ENCODE peak calls at places on chromosomes 13 and 19, in four cellular contexts. One of them, this sample, is unnamed.

GRCh38 chr13:40666905-40667621 is 622 bp upstream of the FOXO1 start:
- DNase-seq in IMR-90: no peak
- DNase-seq in mesendoderm: peak; percentile 78
- DNase-seq in H1: peak; percentile 67
- DNase-seq in this sample: no peak

GRCh38 chr13:38863536-38863935 is 127.1 kb downstream of the STOML3 start:
- DNase-seq in IMR-90: no peak
- DNase-seq in mesendoderm: no peak
- DNase-seq in H1: no peak
- DNase-seq in this sample: no peak

GRCh38 chr13:100019780-100020356 is 38.3 kb downstream of the ZIC2 start:
- DNase-seq in IMR-90: no peak
- DNase-seq in H1: peak; percentile 54
- DNase-seq in mesendoderm: no peak
- DNase-seq in this sample: peak; percentile 61

GRCh38 chr13:94033830-94034642 is 445.4 kb downstream of the DCT start:
- DNase-seq in H1: no peak
- DNase-seq in IMR-90: peak; percentile 3
- DNase-seq in mesendoderm: no peak
- DNase-seq in this sample: no peak

GRCh38 chr19:49098795-49099194 is 13.5 kb downstream of the SNRNP70 start:
- DNase-seq in IMR-90: no peak
- DNase-seq in mesendoderm: no peak
- DNase-seq in H1: no peak
- DNase-seq in this sample: no peak

GRCh38 chr19:38727868-38728660 is 16.2 kb downstream of the CAPN12 start:
- DNase-seq in IMR-90: no peak
- DNase-seq in H1: no peak
- DNase-seq in mesendoderm: peak; percentile 56
- DNase-seq in this sample: no peak

GRCh38 chr19:19457691-19458090 is 52.2 kb downstream of the GATAD2A start:
- DNase-seq in H1: no peak
- DNase-seq in IMR-90: no peak
- DNase-seq in mesendoderm: no peak
- DNase-seq in this sample: no peak

GRCh38 chr19:29764322-29764721 is 47.5 kb upstream of the CCNE1 start:
- DNase-seq in H1: no peak
- DNase-seq in IMR-90: no peak
- DNase-seq in mesendoderm: no peak
- DNase-seq in this sample: no peak

GRCh38 chr13:79282976-79283375 is 123.1 kb downstream of the RBM26 start:
- DNase-seq in IMR-90: no peak
- DNase-seq in mesendoderm: no peak
- DNase-seq in H1: no peak
- DNase-seq in this sample: no peak

GRCh38 chr19:41901707-41902360 is 18.9 kb downstream of the ARHGEF1 start:
- DNase-seq in H1: no peak
- DNase-seq in mesendoderm: no peak
- DNase-seq in IMR-90: no peak
- DNase-seq in this sample: no peak

GRCh38 chr19:38736036-38736412 is 8.2 kb downstream of the CAPN12 start:
- DNase-seq in H1: peak; percentile 77
- DNase-seq in IMR-90: no peak
- DNase-seq in mesendoderm: peak; percentile 61
- DNase-seq in this sample: peak; percentile 68

GRCh38 chr13:29140277-29140676 is 320.1 kb downstream of the MTUS2 start:
- DNase-seq in H1: no peak
- DNase-seq in mesendoderm: peak; percentile 60
- DNase-seq in IMR-90: no peak
- DNase-seq in this sample: no peak

GRCh38 chr13:29136341-29136740 is 316.2 kb downstream of the MTUS2 start:
- DNase-seq in mesendoderm: no peak
- DNase-seq in H1: no peak
- DNase-seq in IMR-90: no peak
- DNase-seq in this sample: no peak

GRCh38 chr13:29137016-29137415 is 316.9 kb downstream of the MTUS2 start:
- DNase-seq in IMR-90: no peak
- DNase-seq in mesendoderm: no peak
- DNase-seq in H1: no peak
- DNase-seq in this sample: no peak

GRCh38 chr13:29143864-29144263 is 323.7 kb downstream of the MTUS2 start:
- DNase-seq in mesendoderm: no peak
- DNase-seq in IMR-90: no peak
- DNase-seq in H1: no peak
- DNase-seq in this sample: no peak

GRCh38 chr13:29137995-29138394 is 317.9 kb downstream of the MTUS2 start:
- DNase-seq in IMR-90: no peak
- DNase-seq in mesendoderm: peak; percentile 65
- DNase-seq in H1: no peak
- DNase-seq in this sample: no peak
- H3K56ac ChIP-seq in IMR-90: no peak overlapping the region
- H3K56ac ChIP-seq in mesendoderm: no peak overlapping the region
- H3K56ac ChIP-seq in H1: no peak overlapping the region
- H3K56ac ChIP-seq in this sample: no peak overlapping the region

DNA sequence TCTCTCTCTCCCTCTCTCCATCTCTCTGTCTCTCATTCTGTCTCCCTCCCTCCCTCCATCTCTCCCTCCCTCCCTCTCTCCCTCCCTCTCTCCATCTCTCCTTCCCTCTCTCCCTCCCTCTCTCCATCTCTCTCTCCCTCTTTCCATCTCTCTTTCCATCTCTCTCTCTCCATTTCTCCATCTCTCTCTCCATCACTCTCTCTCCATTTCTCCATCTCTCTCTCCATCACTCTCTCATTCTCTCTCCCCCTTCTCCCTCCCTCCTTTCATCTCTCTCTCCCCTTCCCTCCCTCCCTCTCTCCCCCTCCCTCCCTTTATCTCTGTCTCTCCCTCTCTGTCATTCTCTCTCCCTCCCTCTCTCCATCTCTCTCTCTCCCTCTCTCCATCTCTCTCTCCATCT is 55.7 kb upstream of the NFIC start:
- DNase-seq in mesendoderm: no peak
- DNase-seq in IMR-90: no peak
- DNase-seq in H1: no peak
- DNase-seq in this sample: no peak
- H2BK5ac ChIP-seq in mesendoderm: no peak overlapping the region
- H2BK5ac ChIP-seq in IMR-90: no peak overlapping the region
- H2BK5ac ChIP-seq in H1: no peak overlapping the region
- H2BK5ac ChIP-seq in this sample: no peak overlapping the region

DNA sequence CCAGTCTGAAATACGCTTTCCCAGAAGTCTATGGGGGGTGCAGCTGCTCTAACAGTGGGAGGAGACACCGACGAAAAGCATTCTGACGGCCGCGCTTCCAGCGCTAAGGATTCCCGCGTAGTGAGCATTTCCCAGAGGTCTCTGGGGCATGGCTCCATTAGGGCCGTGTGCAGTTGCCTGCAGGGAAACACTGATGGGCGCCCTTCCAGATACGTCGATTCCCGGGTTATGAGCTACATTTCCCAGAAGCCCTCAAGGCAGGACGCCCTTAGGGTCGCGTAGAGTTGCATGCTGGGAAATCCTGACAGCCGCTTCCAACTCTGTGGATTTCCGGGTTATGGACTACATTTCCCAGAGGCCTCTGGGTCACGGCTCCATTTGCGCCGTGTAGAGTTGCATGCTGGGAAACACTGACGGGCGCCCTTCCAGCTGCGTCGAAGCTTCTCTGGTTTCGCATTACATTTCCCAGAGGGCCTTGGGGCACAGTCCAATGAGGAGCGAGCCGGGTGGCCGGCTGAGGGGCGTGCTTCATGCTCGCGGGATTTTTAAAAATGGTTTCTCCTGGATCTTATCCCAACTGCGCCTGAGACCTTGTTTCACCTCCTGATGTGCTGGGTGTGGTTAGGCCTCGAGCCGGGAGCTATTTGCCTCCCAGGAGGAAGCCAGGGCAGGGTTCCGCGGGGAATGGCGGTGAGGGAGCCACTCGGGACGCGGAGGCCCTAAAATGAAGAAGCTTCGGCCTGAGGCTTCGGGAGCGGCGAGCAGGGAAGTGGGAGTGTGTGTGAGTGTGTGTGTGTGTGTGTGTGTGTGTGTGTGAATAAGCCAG is 17.2 kb upstream of the ZNF331 start:
- DNase-seq in mesendoderm: peak; percentile 100
- DNase-seq in H1: peak; percentile 86
- DNase-seq in IMR-90: peak; percentile 98
- DNase-seq in this sample: peak; percentile 99
- H2AK5ac ChIP-seq in mesendoderm: no peak overlapping the region
- H2AK5ac ChIP-seq in H1: no peak overlapping the region
- H2AK5ac ChIP-seq in IMR-90: no peak overlapping the region
- H2AK5ac ChIP-seq in this sample: no peak overlapping the region

GRCh38 chr19:47381121-47381520 is 32.0 kb downstream of the DHX34 start:
- DNase-seq in H1: no peak
- DNase-seq in IMR-90: no peak
- DNase-seq in mesendoderm: no peak
- DNase-seq in this sample: no peak

GRCh38 chr19:47379398-47379938 is 30.4 kb downstream of the DHX34 start:
- DNase-seq in H1: no peak
- DNase-seq in mesendoderm: no peak
- DNase-seq in IMR-90: no peak
- DNase-seq in this sample: no peak

GRCh38 chr19:47378246-47378645 is 29.1 kb downstream of the DHX34 start:
- DNase-seq in H1: no peak
- DNase-seq in mesendoderm: no peak
- DNase-seq in IMR-90: no peak
- DNase-seq in this sample: no peak

GRCh38 chr19:47381653-47382279 is 32.7 kb downstream of the DHX34 start:
- DNase-seq in mesendoderm: no peak
- DNase-seq in IMR-90: no peak
- DNase-seq in H1: no peak
- DNase-seq in this sample: no peak

GRCh38 chr19:47380559-47380958 is 31.4 kb downstream of the DHX34 start:
- DNase-seq in mesendoderm: no peak
- DNase-seq in IMR-90: no peak
- DNase-seq in H1: no peak
- DNase-seq in this sample: no peak
- H3K56ac ChIP-seq in mesendoderm: no peak overlapping the region
- H3K56ac ChIP-seq in IMR-90: no peak overlapping the region
- H3K56ac ChIP-seq in H1: no peak overlapping the region
- H3K56ac ChIP-seq in this sample: no peak overlapping the region

GRCh38 chr19:34475026-34475974 is 6.3 kb upstream of the WTIP start:
- DNase-seq in mesendoderm: no peak
- DNase-seq in H1: no peak
- DNase-seq in IMR-90: peak; percentile 91
- DNase-seq in this sample: no peak

GRCh38 chr19:34475975-34476594 is 5.5 kb upstream of the WTIP start:
- DNase-seq in H1: no peak
- DNase-seq in IMR-90: peak; percentile 16
- DNase-seq in mesendoderm: peak; percentile 51
- DNase-seq in this sample: no peak

GRCh38 chr19:34474233-34474989 is 7.1 kb upstream of the WTIP start:
- DNase-seq in mesendoderm: no peak
- DNase-seq in IMR-90: peak; percentile 14
- DNase-seq in H1: no peak
- DNase-seq in this sample: no peak

GRCh38 chr19:34468400-34468799 is 13.2 kb upstream of the WTIP start:
- DNase-seq in IMR-90: no peak
- DNase-seq in mesendoderm: no peak
- DNase-seq in H1: no peak
- DNase-seq in this sample: no peak

DNA sequence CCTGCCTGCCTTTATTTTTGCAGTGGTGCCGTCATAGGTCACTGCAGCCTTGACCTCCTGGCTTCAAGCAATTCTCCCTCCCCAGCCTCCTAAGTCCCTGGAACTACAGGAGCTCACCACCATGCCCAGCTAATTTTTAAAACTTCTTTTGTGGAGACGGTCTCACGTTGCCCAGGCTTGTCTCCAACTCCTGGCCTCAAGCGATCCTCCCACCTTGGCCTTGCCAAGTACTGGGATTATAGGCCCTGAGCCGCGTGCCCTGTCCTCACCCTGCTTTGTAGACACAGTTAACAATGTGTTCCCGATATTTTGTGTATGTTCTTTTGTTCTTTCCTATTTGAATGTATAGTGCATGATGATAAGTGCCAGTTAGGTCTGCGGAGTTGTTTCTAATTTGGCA is 9.7 kb upstream of the WTIP start:
- DNase-seq in mesendoderm: no peak
- DNase-seq in IMR-90: no peak
- DNase-seq in H1: no peak
- DNase-seq in this sample: no peak
- H2BK5ac ChIP-seq in mesendoderm: no peak overlapping the region
- H2BK5ac ChIP-seq in IMR-90: no peak overlapping the region
- H2BK5ac ChIP-seq in H1: no peak overlapping the region
- H2BK5ac ChIP-seq in this sample: no peak overlapping the region

DNA sequence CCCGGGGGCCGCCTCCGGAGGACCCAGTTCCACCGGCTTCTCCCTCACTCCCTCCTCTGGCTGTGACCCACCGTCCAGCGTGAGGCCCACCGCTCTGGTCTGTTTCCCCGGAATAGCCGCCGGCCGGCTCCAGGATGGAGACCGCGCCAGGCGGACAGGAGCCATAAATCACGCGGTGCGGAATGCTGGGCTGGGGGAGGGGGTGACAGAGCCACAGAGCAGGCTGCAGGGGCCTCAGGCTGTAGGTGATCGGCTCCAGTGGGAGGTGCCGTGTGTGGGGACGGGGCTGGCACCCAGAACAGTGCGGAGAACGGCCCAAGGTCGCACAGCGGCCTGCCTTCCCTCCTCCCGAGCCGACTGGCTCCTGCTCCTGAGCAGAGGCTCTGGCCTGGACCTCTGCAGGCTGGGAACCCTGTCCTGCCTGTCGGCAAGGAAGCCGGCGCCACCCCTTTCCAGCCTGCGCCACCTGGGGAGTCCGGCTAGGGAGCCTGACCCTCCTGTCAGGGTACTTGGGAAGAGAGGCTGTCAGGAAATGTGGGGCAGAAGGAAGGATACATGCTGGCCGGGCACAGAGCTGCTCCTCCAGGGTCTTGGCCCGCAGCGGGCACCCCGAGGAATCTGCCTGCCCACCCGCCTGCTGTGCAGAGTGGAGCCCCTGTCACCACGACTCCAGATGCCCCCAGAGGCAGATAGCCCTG is 8.3 kb downstream of the PIAS4 start:
- DNase-seq in IMR-90: no peak
- DNase-seq in H1: no peak
- DNase-seq in mesendoderm: no peak
- DNase-seq in this sample: no peak
- H2AK5ac ChIP-seq in IMR-90: no peak overlapping the region
- H2AK5ac ChIP-seq in H1: no peak overlapping the region
- H2AK5ac ChIP-seq in mesendoderm: no peak overlapping the region
- H2AK5ac ChIP-seq in this sample: no peak overlapping the region